ENCODE peak calls at places on chromosomes 2 and 18, in five cellular contexts. A, X, T, B and N are unnamed samples.

GRCh38 chr18:21598726-21599584 is 1.5 kb downstream of the ESCO1 start:
- DNase-seq in A (peak; percentile 13), X (no peak), T (peak; percentile 37), B (no peak), N (no peak)

GRCh38 chr2:19250906-19251305 is 107.5 kb downstream of the OSR1 start:
- DNase-seq in A (no peak), X (no peak), T (no peak), B (no peak), N (no peak)

GRCh38 chr2:60581461-60582282 is 28.2 kb upstream of the BCL11A start:
- DNase-seq in A (peak; percentile 90), X (peak; percentile 41), T (peak; percentile 82), B (peak; percentile 66), N (peak; percentile 90)

GRCh38 chr2:19120941-19121750 is 237.3 kb downstream of the OSR1 start:
- DNase-seq in A (no peak), X (peak; percentile 91), T (no peak), B (no peak), N (no peak)

GRCh38 chr2:46298522-46299351 is 1.5 kb downstream of the EPAS1 start:
- DNase-seq in A (peak; percentile 45), X (peak; percentile 31), T (no peak), B (peak; percentile 80), N (peak; percentile 48)

GRCh38 chr18:79478484-79479113 is 82.9 kb downstream of the NFATC1 start:
- DNase-seq in A (no peak), X (no peak), T (no peak), B (peak; percentile 55), N (peak; percentile 12)

GRCh38 chr2:175002547-175003274 is 2.5 kb downstream of the CHN1 start:
- DNase-seq in A (no peak), X (no peak), T (no peak), B (no peak), N (no peak)

GRCh38 chr2:101752708-101753107 is 55.2 kb downstream of the MAP4K4 start:
- DNase-seq in A (no peak), X (no peak), T (no peak), B (no peak), N (no peak)

GRCh38 chr2:151632993-151633592 is 101.2 kb downstream of the NEB start:
- DNase-seq in A (no peak), X (peak; percentile 41), T (no peak), B (no peak), N (no peak)

GRCh38 chr2:107473145-107473544 is 353.5 kb upstream of the RGPD4 start:
- DNase-seq in A (no peak), X (no peak), T (no peak), B (no peak), N (no peak)

GRCh38 chr2:29068513-29068912 is 5.8 kb downstream of the PCARE start:
- DNase-seq in A (no peak), X (no peak), T (no peak), B (no peak), N (no peak)

GRCh38 chr18:54716586-54716985 is 111.7 kb upstream of the RAB27B start:
- DNase-seq in A (no peak), X (no peak), T (no peak), B (no peak), N (no peak)

GRCh38 chr18:54713386-54713785 is 114.9 kb upstream of the RAB27B start:
- DNase-seq in A (no peak), X (no peak), T (no peak), B (no peak), N (no peak)

GRCh38 chr18:54718436-54718773 is 109.9 kb upstream of the RAB27B start:
- DNase-seq in A (no peak), X (no peak), T (no peak), B (no peak), N (no peak)

GRCh38 chr18:54720590-54720989 is 107.7 kb upstream of the RAB27B start:
- DNase-seq in A (no peak), X (peak; percentile 52), T (no peak), B (no peak), N (no peak)

GRCh38 chr18:54717673-54718435 is 110.4 kb upstream of the RAB27B start:
- DNase-seq in A (peak; percentile 49), X (peak; percentile 40), T (peak; percentile 20), B (no peak), N (peak; percentile 61)
- TF ChIP-seq CTCF in A (no peak), X (no peak), T (no peak), B (no peak), N (no peak)

GRCh38 chr2:138819964-138820363 is 39.8 kb upstream of the NXPH2 start:
- DNase-seq in A (no peak), X (no peak), T (no peak), B (no peak), N (no peak)

GRCh38 chr2:138811454-138811853 is 31.3 kb upstream of the NXPH2 start:
- DNase-seq in A (no peak), X (no peak), T (no peak), B (no peak), N (no peak)

GRCh38 chr2:138818479-138818878 is 38.3 kb upstream of the NXPH2 start:
- DNase-seq in A (no peak), X (no peak), T (no peak), B (no peak), N (peak; percentile 26)

GRCh38 chr2:138814123-138814883 is 34.1 kb upstream of the NXPH2 start:
- DNase-seq in A (no peak), X (no peak), T (no peak), B (no peak), N (no peak)
- TF ChIP-seq CTCF in A (peak; percentile 14), X (peak; percentile 19), T (peak; percentile 57), B (no peak), N (peak; percentile 47)

GRCh38 chr2:55013936-55014335 is 36.3 kb downstream of the RTN4 start:
- DNase-seq in A (no peak), X (no peak), T (no peak), B (no peak), N (no peak)
- TF ChIP-seq CTCF in A (no peak), X (no peak), T (peak; percentile 16), B (no peak), N (no peak)

GRCh38 chr2:200713003-200713703 is 98.6 kb upstream of the BZW1 start:
- DNase-seq in A (peak; percentile 64), X (peak; percentile 95), T (peak; percentile 79), B (peak; percentile 94), N (peak; percentile 67)
- TF ChIP-seq CTCF in A (peak; percentile 73), X (peak; percentile 82), T (peak; percentile 80), B (peak; percentile 85), N (peak; percentile 52)

GRCh38 chr2:236309669-236310029 is 45.4 kb upstream of the ASB18 start:
- DNase-seq in A (peak; percentile 65), X (no peak), T (no peak), B (no peak), N (peak; percentile 59)
- TF ChIP-seq CTCF in A (peak; percentile 79), X (peak; percentile 49), T (peak; percentile 65), B (no peak), N (peak; percentile 64)

GRCh38 chr2:70190413-70191243 is at the start of gene C2orf42:
- DNase-seq in A (peak; percentile 88), X (peak; percentile 99), T (peak; percentile 98), B (peak; percentile 98), N (peak; percentile 93)
- TF ChIP-seq CTCF in A (no peak), X (peak; percentile 24), T (peak; percentile 15), B (no peak), N (no peak)

DNA sequence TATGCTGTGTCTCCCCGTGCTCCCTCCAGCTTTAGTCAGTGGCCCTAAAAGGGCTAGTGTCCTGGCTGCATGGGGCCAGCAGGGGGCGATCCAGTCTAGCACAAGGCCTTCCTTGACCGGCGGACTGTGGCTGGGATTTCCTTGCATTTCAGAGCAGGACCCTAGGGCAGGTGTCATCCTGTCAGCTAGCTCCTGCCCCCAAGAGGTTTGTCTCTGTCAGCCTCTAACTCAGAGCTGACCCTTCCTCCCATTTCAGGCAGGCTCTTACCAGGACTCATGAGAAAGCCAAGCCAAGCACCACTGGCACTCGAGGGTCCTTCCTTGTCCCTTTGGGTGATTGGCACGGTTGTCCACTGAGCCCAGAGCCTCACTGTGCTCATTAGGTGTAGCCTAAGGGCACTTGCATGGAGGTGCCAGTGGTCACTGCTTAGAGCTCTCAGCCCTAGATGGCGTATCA is 140.3 kb downstream of the RPIA start:
- DNase-seq in A (peak; percentile 22), X (peak; percentile 6), T (peak; percentile 40), B (no peak), N (peak; percentile 90)
- TF ChIP-seq CTCF in A (no peak), X (peak; percentile 66), T (peak; percentile 97), B (peak; percentile 9), N (peak; percentile 87)

DNA sequence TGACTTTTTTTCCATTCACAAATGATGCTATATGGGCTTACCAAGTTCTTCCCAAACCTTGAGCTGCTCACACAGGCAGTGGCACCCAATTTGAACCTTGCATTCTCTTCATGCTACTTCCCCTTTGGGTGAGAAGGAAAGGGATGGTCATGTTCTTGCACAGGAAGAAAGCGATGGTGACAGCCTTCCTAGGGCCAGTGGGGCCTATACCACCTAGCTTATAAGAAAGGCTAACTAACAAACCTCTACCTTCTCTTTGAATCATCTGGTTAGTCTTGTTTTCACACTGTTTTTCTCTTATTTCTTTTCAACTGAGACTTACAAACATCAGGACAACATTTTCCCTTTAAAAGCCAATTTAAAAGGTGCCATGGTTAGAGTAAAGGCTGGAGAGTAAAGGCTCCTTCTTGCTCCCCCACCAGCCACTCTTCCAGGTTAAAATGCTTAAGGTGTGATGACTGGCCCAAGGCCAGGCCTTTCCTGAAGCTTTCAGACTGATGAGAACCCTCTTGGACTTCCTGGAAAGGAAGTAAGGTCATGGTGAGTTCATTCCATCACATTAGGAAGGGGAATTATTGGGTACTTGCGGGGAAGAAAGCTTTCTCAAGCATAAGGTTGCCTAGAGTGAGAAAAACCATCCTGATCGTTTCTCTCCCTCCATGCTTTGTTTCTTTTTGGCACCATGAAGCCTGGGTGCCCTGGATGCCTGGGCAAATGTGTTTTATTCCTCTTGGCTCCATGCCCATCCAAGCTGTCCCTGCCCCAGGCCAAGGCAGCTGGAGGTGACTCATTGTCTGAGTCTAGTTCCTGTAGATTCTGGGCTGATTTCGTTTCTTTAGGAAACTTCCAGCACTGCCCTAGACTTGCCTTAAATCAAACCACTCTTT is 41.4 kb upstream of the ITGB6 start:
- DNase-seq in A (no peak), X (peak; percentile 91), T (no peak), B (peak; percentile 77), N (no peak)
- TF ChIP-seq CTCF in A (no peak), X (no peak), T (no peak), B (no peak), N (no peak)

GRCh38 chr2:240662681-240663080 is 20.0 kb downstream of the AQP12B start:
- DNase-seq in A (no peak), X (peak; percentile 26), T (no peak), B (no peak), N (no peak)

GRCh38 chr2:240664622-240665021 is 18.1 kb downstream of the AQP12B start:
- DNase-seq in A (no peak), X (no peak), T (no peak), B (no peak), N (no peak)

GRCh38 chr2:240663791-240664190 is 18.9 kb downstream of the AQP12B start:
- DNase-seq in A (no peak), X (no peak), T (no peak), B (no peak), N (no peak)
- TF ChIP-seq CTCF in A (peak; percentile 9), X (peak; percentile 13), T (no peak), B (no peak), N (peak; percentile 28)